ENCODE peak calls at places on chromosomes 1 and 21, in eight cellular contexts. One of them, this sample, is unnamed.

GRCh38 chr1:7474786-7475502 is 296.2 kb upstream of the VAMP3 start:
- DNase-seq in breast epithelium: no peak
- DNase-seq in lower lobe of right lung: no peak
- DNase-seq in small intestine: no peak
- DNase-seq in tibial artery: no peak
- DNase-seq in GM23248: no peak
- DNase-seq in transverse colon: no peak
- DNase-seq in upper lobe of left lung: no peak
- DNase-seq in this sample: no peak

GRCh38 chr1:241605146-241605805 is 34.9 kb downstream of the CHML start:
- DNase-seq in breast epithelium: no peak
- DNase-seq in lower lobe of right lung: no peak
- DNase-seq in small intestine: no peak
- DNase-seq in tibial artery: no peak
- DNase-seq in GM23248: no peak
- DNase-seq in transverse colon: no peak
- DNase-seq in upper lobe of left lung: no peak
- DNase-seq in this sample: no peak

GRCh38 chr21:45317401-45318145 is 29.9 kb upstream of the POFUT2 start:
- DNase-seq in breast epithelium: no peak
- DNase-seq in lower lobe of right lung: no peak
- DNase-seq in small intestine: no peak
- DNase-seq in tibial artery: no peak
- DNase-seq in GM23248: peak; percentile 87
- DNase-seq in transverse colon: no peak
- DNase-seq in upper lobe of left lung: no peak
- DNase-seq in this sample: peak; percentile 46

GRCh38 chr21:15138475-15138874 is 73.7 kb upstream of the NRIP1 start:
- DNase-seq in breast epithelium: no peak
- DNase-seq in lower lobe of right lung: no peak
- DNase-seq in small intestine: peak; percentile 69
- DNase-seq in tibial artery: no peak
- DNase-seq in GM23248: no peak
- DNase-seq in transverse colon: peak; percentile 56
- DNase-seq in upper lobe of left lung: no peak
- DNase-seq in this sample: no peak

GRCh38 chr1:236888903-236889302 is 93.8 kb downstream of the MTR start:
- DNase-seq in breast epithelium: no peak
- DNase-seq in lower lobe of right lung: no peak
- DNase-seq in small intestine: no peak
- DNase-seq in tibial artery: no peak
- DNase-seq in GM23248: no peak
- DNase-seq in transverse colon: no peak
- DNase-seq in upper lobe of left lung: no peak
- DNase-seq in this sample: no peak

GRCh38 chr1:198638894-198639319 is at the start of gene PTPRC:
- DNase-seq in breast epithelium: no peak
- DNase-seq in lower lobe of right lung: no peak
- DNase-seq in small intestine: peak; percentile 51
- DNase-seq in tibial artery: no peak
- DNase-seq in GM23248: no peak
- DNase-seq in transverse colon: no peak
- DNase-seq in upper lobe of left lung: no peak
- DNase-seq in this sample: no peak

GRCh38 chr21:28207776-28208175 is 784.9 kb downstream of the LTN1 start:
- DNase-seq in breast epithelium: no peak
- DNase-seq in lower lobe of right lung: no peak
- DNase-seq in small intestine: no peak
- DNase-seq in tibial artery: no peak
- DNase-seq in GM23248: peak; percentile 88
- DNase-seq in transverse colon: no peak
- DNase-seq in upper lobe of left lung: no peak
- DNase-seq in this sample: no peak

GRCh38 chr1:206663832-206664652 is 20.7 kb upstream of the MAPKAPK2 start:
- DNase-seq in breast epithelium: no peak
- DNase-seq in lower lobe of right lung: no peak
- DNase-seq in small intestine: peak; percentile 62
- DNase-seq in tibial artery: peak; percentile 46
- DNase-seq in GM23248: peak; percentile 66
- DNase-seq in transverse colon: peak; percentile 71
- DNase-seq in upper lobe of left lung: peak; percentile 57
- DNase-seq in this sample: peak; percentile 57

GRCh38 chr1:247857069-247857985 is at the start of gene TRIM58:
- DNase-seq in breast epithelium: no peak
- DNase-seq in lower lobe of right lung: peak; percentile 51
- DNase-seq in small intestine: no peak
- DNase-seq in tibial artery: no peak
- DNase-seq in GM23248: no peak
- DNase-seq in transverse colon: peak; percentile 87
- DNase-seq in upper lobe of left lung: no peak
- DNase-seq in this sample: no peak

GRCh38 chr1:5349526-5349925 is 642.7 kb downstream of the NPHP4 start:
- DNase-seq in breast epithelium: no peak
- DNase-seq in lower lobe of right lung: no peak
- DNase-seq in small intestine: no peak
- DNase-seq in tibial artery: no peak
- DNase-seq in GM23248: no peak
- DNase-seq in transverse colon: no peak
- DNase-seq in upper lobe of left lung: no peak
- DNase-seq in this sample: no peak

GRCh38 chr21:45981641-45982255 is at the start of gene COL6A1:
- DNase-seq in breast epithelium: peak; percentile 47
- DNase-seq in lower lobe of right lung: peak; percentile 70
- DNase-seq in small intestine: no peak
- DNase-seq in tibial artery: peak; percentile 72
- DNase-seq in GM23248: peak; percentile 87
- DNase-seq in transverse colon: peak; percentile 64
- DNase-seq in upper lobe of left lung: peak; percentile 50
- DNase-seq in this sample: peak; percentile 88

GRCh38 chr1:208526726-208527125 is 282.5 kb upstream of the PLXNA2 start:
- DNase-seq in breast epithelium: no peak
- DNase-seq in lower lobe of right lung: no peak
- DNase-seq in small intestine: no peak
- DNase-seq in tibial artery: no peak
- DNase-seq in GM23248: no peak
- DNase-seq in transverse colon: no peak
- DNase-seq in upper lobe of left lung: no peak
- DNase-seq in this sample: no peak

GRCh38 chr1:68495532-68495931 is 1.4 kb downstream of the DEPDC1 start:
- DNase-seq in breast epithelium: no peak
- DNase-seq in lower lobe of right lung: no peak
- DNase-seq in small intestine: peak; percentile 84
- DNase-seq in tibial artery: no peak
- DNase-seq in GM23248: peak; percentile 4
- DNase-seq in transverse colon: no peak
- DNase-seq in upper lobe of left lung: no peak
- DNase-seq in this sample: no peak

GRCh38 chr1:235280467-235280866 is 47.5 kb downstream of the ARID4B start:
- DNase-seq in breast epithelium: no peak
- DNase-seq in lower lobe of right lung: no peak
- DNase-seq in small intestine: no peak
- DNase-seq in tibial artery: no peak
- DNase-seq in GM23248: no peak
- DNase-seq in transverse colon: no peak
- DNase-seq in upper lobe of left lung: no peak
- DNase-seq in this sample: no peak

GRCh38 chr1:46613661-46614603 is 2.7 kb downstream of the MOB3C start:
- DNase-seq in breast epithelium: peak; percentile 75
- DNase-seq in lower lobe of right lung: peak; percentile 93
- DNase-seq in small intestine: peak; percentile 22
- DNase-seq in tibial artery: peak; percentile 96
- DNase-seq in GM23248: peak; percentile 84
- DNase-seq in transverse colon: peak; percentile 81
- DNase-seq in upper lobe of left lung: peak; percentile 95
- DNase-seq in this sample: peak; percentile 96

GRCh38 chr1:183609313-183609712 is 19.1 kb upstream of the NCF2 start:
- DNase-seq in breast epithelium: peak; percentile 28
- DNase-seq in lower lobe of right lung: peak; percentile 77
- DNase-seq in small intestine: no peak
- DNase-seq in tibial artery: peak; percentile 91
- DNase-seq in GM23248: peak; percentile 94
- DNase-seq in transverse colon: peak; percentile 39
- DNase-seq in upper lobe of left lung: peak; percentile 78
- DNase-seq in this sample: no peak

GRCh38 chr1:42938596-42939184 is 20.0 kb downstream of the SLC2A1 start:
- DNase-seq in breast epithelium: no peak
- DNase-seq in lower lobe of right lung: peak; percentile 45
- DNase-seq in small intestine: no peak
- DNase-seq in tibial artery: no peak
- DNase-seq in GM23248: no peak
- DNase-seq in transverse colon: no peak
- DNase-seq in upper lobe of left lung: no peak
- DNase-seq in this sample: peak; percentile 50

GRCh38 chr1:182484531-182485257 is 34.7 kb downstream of the RGSL1 start:
- DNase-seq in breast epithelium: no peak
- DNase-seq in lower lobe of right lung: no peak
- DNase-seq in small intestine: peak; percentile 12
- DNase-seq in tibial artery: no peak
- DNase-seq in GM23248: no peak
- DNase-seq in transverse colon: no peak
- DNase-seq in upper lobe of left lung: peak; percentile 30
- DNase-seq in this sample: no peak

GRCh38 chr1:6757719-6758435 is 27.4 kb upstream of the CAMTA1 start:
- DNase-seq in breast epithelium: no peak
- DNase-seq in lower lobe of right lung: no peak
- DNase-seq in small intestine: no peak
- DNase-seq in tibial artery: no peak
- DNase-seq in GM23248: peak; percentile 66
- DNase-seq in transverse colon: no peak
- DNase-seq in upper lobe of left lung: no peak
- DNase-seq in this sample: no peak

GRCh38 chr1:61116421-61116820 is 34.1 kb downstream of the NFIA start:
- DNase-seq in breast epithelium: no peak
- DNase-seq in lower lobe of right lung: no peak
- DNase-seq in small intestine: no peak
- DNase-seq in tibial artery: no peak
- DNase-seq in GM23248: peak; percentile 31
- DNase-seq in transverse colon: no peak
- DNase-seq in upper lobe of left lung: no peak
- DNase-seq in this sample: no peak

GRCh38 chr1:61119085-61119484 is 36.7 kb downstream of the NFIA start:
- DNase-seq in breast epithelium: no peak
- DNase-seq in lower lobe of right lung: no peak
- DNase-seq in small intestine: peak; percentile 90
- DNase-seq in tibial artery: no peak
- DNase-seq in GM23248: no peak
- DNase-seq in transverse colon: no peak
- DNase-seq in upper lobe of left lung: no peak
- DNase-seq in this sample: no peak

GRCh38 chr1:61115436-61115835 is 33.1 kb downstream of the NFIA start:
- DNase-seq in breast epithelium: no peak
- DNase-seq in lower lobe of right lung: no peak
- DNase-seq in small intestine: no peak
- DNase-seq in tibial artery: no peak
- DNase-seq in GM23248: no peak
- DNase-seq in transverse colon: no peak
- DNase-seq in upper lobe of left lung: no peak
- DNase-seq in this sample: no peak

GRCh38 chr1:61114178-61114870 is 32.0 kb downstream of the NFIA start:
- DNase-seq in breast epithelium: no peak
- DNase-seq in lower lobe of right lung: no peak
- DNase-seq in small intestine: no peak
- DNase-seq in tibial artery: no peak
- DNase-seq in GM23248: no peak
- DNase-seq in transverse colon: no peak
- DNase-seq in upper lobe of left lung: no peak
- DNase-seq in this sample: no peak

DNA sequence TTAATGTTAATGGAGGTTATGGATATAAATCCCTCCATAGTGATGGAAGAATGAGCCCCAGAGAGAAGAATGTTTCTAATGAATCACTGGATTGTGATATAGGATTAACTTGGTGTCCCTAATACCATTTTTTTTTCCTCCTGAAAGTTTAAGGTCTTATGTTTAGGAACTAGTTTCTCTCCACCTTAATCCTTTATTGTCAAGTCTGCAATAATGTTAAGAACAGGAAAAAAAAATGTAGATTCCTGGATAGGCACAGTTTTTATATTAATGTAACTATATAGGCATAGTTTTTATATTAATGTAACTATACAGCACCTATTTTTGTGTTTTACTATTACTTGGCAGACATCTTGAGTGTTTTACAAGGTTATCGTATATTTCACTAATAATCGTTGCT is 34.9 kb downstream of the NFIA start:
- DNase-seq in breast epithelium: no peak
- DNase-seq in lower lobe of right lung: no peak
- DNase-seq in small intestine: no peak
- DNase-seq in tibial artery: no peak
- DNase-seq in GM23248: no peak
- DNase-seq in transverse colon: no peak
- DNase-seq in upper lobe of left lung: no peak
- DNase-seq in this sample: no peak
- H3K4me1 ChIP-seq in breast epithelium: peaks cover 5% of the 10 kb centered on the region
- H3K4me1 ChIP-seq in lower lobe of right lung: peaks cover 60% of the 10 kb centered on the region
- H3K4me1 ChIP-seq in small intestine: no peaks in the 10 kb centered on the region
- H3K4me1 ChIP-seq in tibial artery: peaks cover 72% of the 10 kb centered on the region
- H3K4me1 ChIP-seq in GM23248: peaks cover 23% of the 10 kb centered on the region
- H3K4me1 ChIP-seq in transverse colon: peaks cover 45% of the 10 kb centered on the region
- H3K4me1 ChIP-seq in upper lobe of left lung: peaks cover 31% of the 10 kb centered on the region
- H3K4me1 ChIP-seq in this sample: peaks cover 6% of the 10 kb centered on the region

DNA sequence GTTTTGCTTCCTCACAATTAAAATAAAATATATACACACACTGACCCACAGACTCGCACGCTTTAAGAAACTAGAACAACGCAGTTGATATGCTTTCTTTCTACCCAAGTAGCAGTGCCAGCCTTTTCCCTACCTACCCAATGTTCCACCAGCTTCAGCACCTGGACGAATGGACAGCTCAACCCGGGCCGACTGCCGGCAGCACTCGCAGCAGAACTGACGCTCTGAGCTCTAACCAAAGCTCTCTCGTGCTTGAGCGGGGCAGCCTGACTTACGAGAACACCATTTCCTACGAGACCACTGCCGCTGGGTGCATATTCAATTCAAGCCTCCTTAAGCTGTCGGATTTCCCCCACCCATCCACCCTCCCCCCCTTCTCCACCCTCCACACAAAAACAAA is 127.4 kb upstream of the DPYD start:
- DNase-seq in breast epithelium: peak; percentile 35
- DNase-seq in lower lobe of right lung: peak; percentile 83
- DNase-seq in small intestine: peak; percentile 66
- DNase-seq in tibial artery: peak; percentile 73
- DNase-seq in GM23248: peak; percentile 94
- DNase-seq in transverse colon: peak; percentile 71
- DNase-seq in upper lobe of left lung: peak; percentile 82
- DNase-seq in this sample: peak; percentile 87
- H3K27me3 ChIP-seq in breast epithelium: no peaks in the 10 kb centered on the region
- H3K27me3 ChIP-seq in lower lobe of right lung: peaks cover 83% of the 10 kb centered on the region
- H3K27me3 ChIP-seq in small intestine: peaks cover 23% of the 10 kb centered on the region
- H3K27me3 ChIP-seq in tibial artery: peaks cover 4% of the 10 kb centered on the region
- H3K27me3 ChIP-seq in GM23248: no peaks in the 10 kb centered on the region
- H3K27me3 ChIP-seq in transverse colon: peaks cover 97% of the 10 kb centered on the region
- H3K27me3 ChIP-seq in upper lobe of left lung: peaks cover 46% of the 10 kb centered on the region
- H3K27me3 ChIP-seq in this sample: no peaks in the 10 kb centered on the region

GRCh38 chr21:38819051-38819718 is 13.5 kb downstream of the ETS2 start:
- DNase-seq in breast epithelium: no peak
- DNase-seq in lower lobe of right lung: no peak
- DNase-seq in small intestine: no peak
- DNase-seq in tibial artery: no peak
- DNase-seq in GM23248: no peak
- DNase-seq in transverse colon: no peak
- DNase-seq in upper lobe of left lung: no peak
- DNase-seq in this sample: no peak
- H3K4me1 ChIP-seq in breast epithelium: no peaks in the 10 kb centered on the region
- H3K4me1 ChIP-seq in lower lobe of right lung: peaks cover 80% of the 10 kb centered on the region
- H3K4me1 ChIP-seq in small intestine: peaks cover 13% of the 10 kb centered on the region
- H3K4me1 ChIP-seq in tibial artery: peaks cover 62% of the 10 kb centered on the region
- H3K4me1 ChIP-seq in GM23248: peaks cover 29% of the 10 kb centered on the region
- H3K4me1 ChIP-seq in transverse colon: peaks cover 93% of the 10 kb centered on the region
- H3K4me1 ChIP-seq in upper lobe of left lung: peaks cover 63% of the 10 kb centered on the region
- H3K4me1 ChIP-seq in this sample: peaks cover 4% of the 10 kb centered on the region

GRCh38 chr1:29122987-29123870 is 474 bp downstream of the TMEM200B start:
- DNase-seq in breast epithelium: no peak
- DNase-seq in lower lobe of right lung: no peak
- DNase-seq in small intestine: no peak
- DNase-seq in tibial artery: no peak
- DNase-seq in GM23248: peak; percentile 69
- DNase-seq in transverse colon: peak; percentile 21
- DNase-seq in upper lobe of left lung: no peak
- DNase-seq in this sample: peak; percentile 54
- H3K27me3 ChIP-seq in breast epithelium: no peaks in the 10 kb centered on the region
- H3K27me3 ChIP-seq in lower lobe of right lung: peaks cover 48% of the 10 kb centered on the region
- H3K27me3 ChIP-seq in small intestine: peaks cover 9% of the 10 kb centered on the region
- H3K27me3 ChIP-seq in tibial artery: no peaks in the 10 kb centered on the region
- H3K27me3 ChIP-seq in GM23248: no peaks in the 10 kb centered on the region
- H3K27me3 ChIP-seq in transverse colon: peaks cover 53% of the 10 kb centered on the region
- H3K27me3 ChIP-seq in upper lobe of left lung: peaks cover 41% of the 10 kb centered on the region
- H3K27me3 ChIP-seq in this sample: no peaks in the 10 kb centered on the region

This sample was measured in aorta.